ENCODE peak calls at places on chromosomes 4 and X, in ten cellular contexts. K is mucosa of descending colon; I is left lung; U is fibroblast of mammary gland; N is heart left ventricle; O is left ventricle myocardium inferior; B is A549; W is fibroblast of lung; C is tibial artery; F is CD8-positive, alpha-beta T cell. A is an unnamed sample.
A peak's percentile ranks its signal among the peaks of the same experiment; 100 is the strongest.

GRCh38 chrX:72029473-72030411 is 102.0 kb downstream of the RTL5 start:
- DNase-seq in N (no peak), U (peak; percentile 93), K (no peak), O (no peak), B (peak; percentile 77), F (no peak), C (no peak), I (no peak), W (peak; percentile 93), A (no peak)

GRCh38 chr4:107359208-107359607 is 323.1 kb upstream of the DKK2 start:
- DNase-seq in C (no peak), U (no peak), B (no peak), F (no peak), N (no peak), O (no peak), W (no peak), I (no peak), K (no peak), A (no peak)

GRCh38 chr4:2365054-2365912 is 53.2 kb downstream of the ZFYVE28 start:
- DNase-seq in K (no peak), O (no peak), W (no peak), C (no peak), B (no peak), N (no peak), F (peak; percentile 45), U (no peak), I (no peak), A (no peak)

GRCh38 chr4:24805036-24805435 is 9.7 kb downstream of the SOD3 start:
- DNase-seq in F (no peak), N (no peak), C (no peak), O (no peak), I (no peak), B (no peak), U (no peak), K (no peak), W (no peak), A (no peak)

GRCh38 chrX:130523460-130524394 is 121.9 kb downstream of the RBMX2 start:
- DNase-seq in N (peak; percentile 13), U (peak; percentile 11), C (peak; percentile 64), I (no peak), F (no peak), W (peak; percentile 2), B (no peak), O (peak; percentile 29), K (peak; percentile 22), A (no peak)

GRCh38 chr4:72567821-72568620 is 1.0 kb downstream of the ADAMTS3 start:
- DNase-seq in C (peak; percentile 84), N (peak; percentile 55), O (peak; percentile 40), W (peak; percentile 93), I (peak; percentile 83), F (no peak), K (peak; percentile 44), B (peak; percentile 44), U (peak; percentile 83), A (no peak)

GRCh38 chr4:6169239-6169638 is 31.1 kb downstream of the JAKMIP1 start:
- DNase-seq in K (no peak), O (no peak), F (no peak), W (no peak), U (no peak), B (no peak), C (no peak), N (no peak), I (no peak), A (no peak)

GRCh38 chrX:132774312-132774711 is 184.1 kb downstream of the HS6ST2 start:
- DNase-seq in K (no peak), F (no peak), C (no peak), I (no peak), N (no peak), W (peak; percentile 12), U (no peak), O (no peak), B (no peak), A (no peak)

GRCh38 chr4:15656038-15656470 is 897 bp upstream of the FBXL5 start:
- DNase-seq in F (no peak), W (peak; percentile 30), O (no peak), U (peak; percentile 48), K (no peak), C (no peak), B (no peak), N (peak; percentile 15), I (no peak), A (no peak)

GRCh38 chrX:130594453-130594916 is 192.7 kb downstream of the RBMX2 start:
- DNase-seq in K (peak; percentile 14), C (no peak), O (no peak), N (no peak), W (no peak), B (no peak), I (no peak), U (no peak), F (no peak), A (no peak)

GRCh38 chrX:72258174-72258573 is 18.9 kb downstream of the RPS4X start:
- DNase-seq in W (peak; percentile 78), U (peak; percentile 91), N (no peak), B (peak; percentile 66), O (no peak), F (no peak), C (no peak), I (no peak), K (no peak), A (no peak)

GRCh38 chr4:178633263-178633662 is 1191.0 kb upstream of the AGA start:
- DNase-seq in F (no peak), W (no peak), B (peak; percentile 9), N (no peak), C (no peak), I (no peak), O (no peak), K (no peak), U (no peak), A (no peak)
- H3K4me3 ChIP-seq in F (no peak overlapping the region), W (no peak overlapping the region), B (no peak overlapping the region), N (no peak overlapping the region), C (no peak overlapping the region), I (no peak overlapping the region), O (no peak overlapping the region), K (no peak overlapping the region), U (no peak overlapping the region), A (no peak overlapping the region)

GRCh38 chr4:102430511-102430910 is 70.6 kb upstream of the NFKB1 start:
- DNase-seq in O (no peak), C (no peak), F (no peak), W (peak; percentile 41), K (no peak), U (peak; percentile 39), B (peak; percentile 27), I (no peak), N (no peak), A (no peak)

GRCh38 chr4:102427599-102427998 is 73.6 kb upstream of the NFKB1 start:
- DNase-seq in B (no peak), N (no peak), O (no peak), K (no peak), C (no peak), W (no peak), I (no peak), U (no peak), F (no peak), A (no peak)

GRCh38 chr4:102429553-102429952 is 71.6 kb upstream of the NFKB1 start:
- DNase-seq in W (peak; percentile 99), O (no peak), I (no peak), N (no peak), F (no peak), K (no peak), U (peak; percentile 79), C (no peak), B (peak; percentile 90), A (no peak)

GRCh38 chr4:102437111-102437510 is 64.0 kb upstream of the NFKB1 start:
- DNase-seq in B (no peak), K (no peak), I (no peak), O (no peak), U (no peak), N (no peak), C (no peak), F (no peak), W (no peak), A (no peak)

DNA sequence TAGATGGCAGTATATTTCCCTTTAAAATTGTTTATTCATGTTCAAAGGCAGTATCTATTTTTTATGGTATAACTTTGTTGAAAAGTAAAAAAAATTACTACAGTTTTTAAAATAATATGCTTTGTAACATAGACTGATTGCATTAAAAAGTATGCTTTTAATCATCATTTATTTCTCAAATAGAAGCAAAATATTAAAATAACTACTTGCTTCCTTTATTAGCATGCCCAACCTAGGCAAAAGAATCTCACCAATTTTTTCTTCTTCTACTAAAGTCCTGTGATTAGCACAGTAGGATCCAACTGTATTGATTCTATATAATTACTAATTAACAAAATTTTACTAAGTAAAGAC is 69.6 kb upstream of the NFKB1 start:
- DNase-seq in N (no peak), C (no peak), F (no peak), B (no peak), K (no peak), O (no peak), U (no peak), I (no peak), W (no peak), A (no peak)
- TF ChIP-seq CTCF in N (no peak), C (no peak), F (peak; percentile 20), B (no peak), K (no peak), O (no peak), U (no peak), I (no peak), W (no peak), A (no peak)

DNA sequence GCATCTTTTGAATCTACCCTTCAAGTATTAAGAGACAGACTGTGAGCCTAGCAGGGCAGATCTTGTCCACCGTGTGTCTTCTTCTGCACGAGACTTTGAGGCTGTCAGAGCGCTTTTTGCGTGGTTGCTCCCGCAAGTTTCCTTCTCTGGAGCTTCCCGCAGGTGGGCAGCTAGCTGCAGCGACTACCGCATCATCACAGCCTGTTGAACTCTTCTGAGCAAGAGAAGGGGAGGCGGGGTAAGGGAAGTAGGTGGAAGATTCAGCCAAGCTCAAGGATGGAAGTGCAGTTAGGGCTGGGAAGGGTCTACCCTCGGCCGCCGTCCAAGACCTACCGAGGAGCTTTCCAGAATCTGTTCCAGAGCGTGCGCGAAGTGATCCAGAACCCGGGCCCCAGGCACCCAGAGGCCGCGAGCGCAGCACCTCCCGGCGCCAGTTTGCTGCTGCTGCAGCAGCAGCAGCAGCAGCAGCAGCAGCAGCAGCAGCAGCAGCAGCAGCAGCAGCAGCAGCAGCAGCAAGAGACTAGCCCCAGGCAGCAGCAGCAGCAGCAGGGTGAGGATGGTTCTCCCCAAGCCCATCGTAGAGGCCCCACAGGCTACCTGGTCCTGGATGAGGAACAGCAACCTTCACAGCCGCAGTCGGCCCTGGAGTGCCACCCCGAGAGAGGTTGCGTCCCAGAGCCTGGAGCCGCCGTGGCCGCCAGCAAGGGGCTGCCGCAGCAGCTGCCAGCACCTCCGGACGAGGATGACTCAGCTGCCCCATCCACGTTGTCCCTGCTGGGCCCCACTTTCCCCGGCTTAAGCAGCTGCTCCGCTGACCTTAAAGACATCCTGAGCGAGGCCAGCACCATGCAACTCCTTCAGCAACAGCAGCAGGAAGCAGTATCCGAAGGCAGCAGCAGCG is 1.3 kb downstream of the AR start:
- DNase-seq in O (peak; percentile 16), N (peak; percentile 6), I (peak; percentile 30), W (peak; percentile 42), K (no peak), B (peak; percentile 24), C (peak; percentile 64), F (no peak), U (peak; percentile 62), A (no peak)
- H3K4me3 ChIP-seq in O (peak overlapping the region; percentile 68), N (peak overlapping the region; percentile 60), I (peak overlapping the region; percentile 21), W (peak overlapping the region; percentile 68), K (no peak overlapping the region), B (peak overlapping the region; percentile 59), C (peak overlapping the region; percentile 70), F (no peak overlapping the region), U (peak overlapping the region; percentile 64), A (no peak overlapping the region)

DNA sequence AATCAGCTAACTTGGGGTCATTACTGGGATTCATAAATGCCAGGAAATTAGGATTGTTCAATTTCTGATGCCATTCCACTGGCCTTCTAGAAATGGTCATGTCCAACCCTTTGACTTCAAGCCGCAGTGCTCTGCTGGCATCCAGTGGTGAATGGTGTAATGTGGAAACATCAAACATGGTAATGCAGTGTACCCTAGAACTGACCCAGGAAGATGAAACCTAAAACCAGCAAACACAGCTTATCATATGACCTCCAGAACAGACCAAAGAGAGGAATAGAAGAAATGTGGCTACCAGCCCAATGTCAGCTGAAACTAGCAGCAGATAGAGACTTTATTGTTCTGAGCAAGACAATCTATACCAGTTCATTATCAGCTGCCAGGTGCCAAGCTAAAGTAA is 13.8 kb downstream of the CXCL13 start:
- DNase-seq in W (no peak), K (no peak), B (no peak), U (no peak), O (no peak), N (no peak), C (no peak), I (no peak), F (no peak), A (no peak)
- TF ChIP-seq CTCF in W (no peak), K (no peak), B (no peak), U (no peak), O (no peak), N (no peak), C (no peak), I (no peak), F (no peak), A (no peak)

A was measured in GM12864.